ENCODE peak calls at places on chromosomes 5 and 9, in ten cellular contexts. L is thyroid gland, M is GM23248, Y is HT1080, P is NCI-H187, Z is heart right ventricle, S is cerebellar cortex, O is AG08395, U is ecto neural progenitor cell, W is A673. C is an unnamed sample.

GRCh38 chr9:68530618-68531017 is 10.1 kb downstream of the TMEM252 start:
- DNase-seq in L (peak), M (no peak), Y (peak), P (no peak), Z (peak), S (no peak), O (no peak), U (peak), W (peak), C (peak)

GRCh38 chr5:142740903-142741302 is 29.3 kb upstream of the ARHGAP26 start:
- DNase-seq in L (no peak), M (peak), Y (no peak), P (no peak), Z (no peak), S (no peak), O (peak), U (no peak), W (no peak), C (no peak)

GRCh38 chr5:90542827-90543519 is 13.6 kb upstream of the LYSMD3 start:
- DNase-seq in L (no peak), M (no peak), Y (no peak), P (no peak), Z (no peak), S (no peak), O (no peak), U (no peak), W (no peak), C (no peak)

GRCh38 chr5:141637693-141638419 is 1.1 kb downstream of the RELL2 start:
- DNase-seq in L (peak), M (peak), Y (peak), P (no peak), Z (peak), S (peak), O (peak), U (peak), W (peak), C (peak)

GRCh38 chr9:122125891-122126331 is 32.8 kb upstream of the TTLL11 start:
- DNase-seq in L (no peak), M (peak), Y (peak), P (no peak), Z (no peak), S (peak), O (no peak), U (no peak), W (no peak), C (no peak)

GRCh38 chr9:81183763-81184162 is 505.6 kb downstream of the TLE1 start:
- DNase-seq in L (no peak), M (no peak), Y (peak), P (no peak), Z (no peak), S (no peak), O (no peak), U (no peak), W (no peak), C (no peak)

GRCh38 chr9:30075451-30076199 is 2308.8 kb upstream of the ACO1 start:
- DNase-seq in L (no peak), M (no peak), Y (peak), P (no peak), Z (no peak), S (no peak), O (no peak), U (no peak), W (peak), C (no peak)

GRCh38 chr9:18361621-18362020 is 112.3 kb upstream of the ADAMTSL1 start:
- DNase-seq in L (no peak), M (no peak), Y (no peak), P (no peak), Z (no peak), S (no peak), O (no peak), U (no peak), W (no peak), C (no peak)

GRCh38 chr5:56961746-56962145 is 9.8 kb upstream of the MIER3 start:
- DNase-seq in L (no peak), M (no peak), Y (no peak), P (no peak), Z (no peak), S (peak), O (no peak), U (no peak), W (no peak), C (no peak)

GRCh38 chr9:35706951-35707350 is 17.2 kb upstream of the TPM2 start:
- DNase-seq in L (no peak), M (no peak), Y (no peak), P (no peak), Z (no peak), S (no peak), O (no peak), U (no peak), W (no peak), C (no peak)

GRCh38 chr9:16811987-16812685 is 58.3 kb downstream of the BNC2 start:
- DNase-seq in L (no peak), M (no peak), Y (no peak), P (no peak), Z (no peak), S (no peak), O (no peak), U (no peak), W (no peak), C (no peak)

GRCh38 chr5:95840969-95841368 is 18.4 kb upstream of the GLRX start:
- DNase-seq in L (no peak), M (no peak), Y (no peak), P (no peak), Z (no peak), S (no peak), O (no peak), U (no peak), W (no peak), C (no peak)

GRCh38 chr5:151036556-151036955 is 16.2 kb downstream of the GPX3 start:
- DNase-seq in L (no peak), M (no peak), Y (no peak), P (no peak), Z (no peak), S (peak), O (no peak), U (no peak), W (no peak), C (peak)

GRCh38 chr5:31854625-31855526 is 215.9 kb downstream of the PDZD2 start:
- DNase-seq in L (peak), M (peak), Y (peak), P (no peak), Z (peak), S (peak), O (no peak), U (peak), W (peak), C (peak)

GRCh38 chr9:133979921-133980863 is 11.9 kb downstream of the VAV2 start:
- DNase-seq in L (no peak), M (no peak), Y (no peak), P (no peak), Z (no peak), S (peak), O (no peak), U (no peak), W (no peak), C (peak)

GRCh38 chr5:78803386-78803785 is 154.8 kb upstream of the LHFPL2 start:
- DNase-seq in L (peak), M (peak), Y (no peak), P (no peak), Z (peak), S (peak), O (peak), U (no peak), W (no peak), C (no peak)

GRCh38 chr9:91197232-91198181 is 164.2 kb downstream of the AUH start:
- DNase-seq in L (peak), M (peak), Y (peak), P (no peak), Z (peak), S (no peak), O (peak), U (no peak), W (peak), C (peak)

GRCh38 chr9:31137151-31137849 is 1247.1 kb upstream of the ACO1 start:
- DNase-seq in L (no peak), M (peak), Y (peak), P (no peak), Z (no peak), S (no peak), O (no peak), U (no peak), W (no peak), C (peak)

GRCh38 chr5:159181152-159181551 is 28.2 kb downstream of the RNF145 start:
- DNase-seq in L (no peak), M (peak), Y (no peak), P (no peak), Z (no peak), S (no peak), O (no peak), U (no peak), W (no peak), C (no peak)

GRCh38 chr9:14222149-14222835 is 91.6 kb downstream of the NFIB start:
- DNase-seq in L (no peak), M (no peak), Y (no peak), P (no peak), Z (no peak), S (no peak), O (no peak), U (no peak), W (no peak), C (peak)

C was measured in iPS-NIHi11.